ENCODE peak calls at places on chromosome 2, in six cellular contexts. One of them, this sample, is unnamed.
A peak's percentile ranks its signal among the peaks of the same experiment; 100 is the strongest.

GRCh38 chr2:59827677-59828076 is 725.8 kb downstream of the BCL11A start:
- DNase-seq in mesendoderm: no peak
- DNase-seq in left ventricle myocardium inferior: no peak
- DNase-seq in activated T-cell treated with anti-CD3 and anti-CD28 coated beads, Interleukin-2, amount 50 U/mL, for 1 hour: no peak
- DNase-seq in T1000: no peak
- DNase-seq in stimulated activated CD4-positive, alpha-beta T cell treated with anti-CD3 and anti-CD28 coated beads, Interleukin-2, amount 100 ng/mL, for 48 hours: no peak
- DNase-seq in this sample: no peak

GRCh38 chr2:33522571-33522970 is 46.1 kb downstream of the RASGRP3 start:
- DNase-seq in mesendoderm: no peak
- DNase-seq in left ventricle myocardium inferior: no peak
- DNase-seq in activated T-cell treated with anti-CD3 and anti-CD28 coated beads, Interleukin-2, amount 50 U/mL, for 1 hour: no peak
- DNase-seq in T1000: no peak
- DNase-seq in stimulated activated CD4-positive, alpha-beta T cell treated with anti-CD3 and anti-CD28 coated beads, Interleukin-2, amount 100 ng/mL, for 48 hours: no peak
- DNase-seq in this sample: no peak

GRCh38 chr2:235977445-235977844 is 190.7 kb downstream of the GBX2 start:
- DNase-seq in mesendoderm: no peak
- DNase-seq in left ventricle myocardium inferior: no peak
- DNase-seq in activated T-cell treated with anti-CD3 and anti-CD28 coated beads, Interleukin-2, amount 50 U/mL, for 1 hour: no peak
- DNase-seq in T1000: no peak
- DNase-seq in stimulated activated CD4-positive, alpha-beta T cell treated with anti-CD3 and anti-CD28 coated beads, Interleukin-2, amount 100 ng/mL, for 48 hours: no peak
- DNase-seq in this sample: no peak

GRCh38 chr2:28981016-28981441 is at the start of gene TOGARAM2:
- DNase-seq in mesendoderm: no peak
- DNase-seq in left ventricle myocardium inferior: peak; percentile 31
- DNase-seq in activated T-cell treated with anti-CD3 and anti-CD28 coated beads, Interleukin-2, amount 50 U/mL, for 1 hour: no peak
- DNase-seq in T1000: no peak
- DNase-seq in stimulated activated CD4-positive, alpha-beta T cell treated with anti-CD3 and anti-CD28 coated beads, Interleukin-2, amount 100 ng/mL, for 48 hours: no peak
- DNase-seq in this sample: no peak

GRCh38 chr2:209638346-209638745 is 133.3 kb upstream of the UNC80 start:
- DNase-seq in mesendoderm: no peak
- DNase-seq in left ventricle myocardium inferior: no peak
- DNase-seq in activated T-cell treated with anti-CD3 and anti-CD28 coated beads, Interleukin-2, amount 50 U/mL, for 1 hour: no peak
- DNase-seq in T1000: no peak
- DNase-seq in stimulated activated CD4-positive, alpha-beta T cell treated with anti-CD3 and anti-CD28 coated beads, Interleukin-2, amount 100 ng/mL, for 48 hours: no peak
- DNase-seq in this sample: no peak

GRCh38 chr2:155766342-155767115 is 566.0 kb downstream of the NR4A2 start:
- DNase-seq in mesendoderm: peak; percentile 39
- DNase-seq in left ventricle myocardium inferior: no peak
- DNase-seq in activated T-cell treated with anti-CD3 and anti-CD28 coated beads, Interleukin-2, amount 50 U/mL, for 1 hour: no peak
- DNase-seq in T1000: no peak
- DNase-seq in stimulated activated CD4-positive, alpha-beta T cell treated with anti-CD3 and anti-CD28 coated beads, Interleukin-2, amount 100 ng/mL, for 48 hours: no peak
- DNase-seq in this sample: no peak

GRCh38 chr2:235416816-235417499 is 76.9 kb upstream of the AGAP1 start:
- DNase-seq in mesendoderm: peak; percentile 37
- DNase-seq in left ventricle myocardium inferior: no peak
- DNase-seq in activated T-cell treated with anti-CD3 and anti-CD28 coated beads, Interleukin-2, amount 50 U/mL, for 1 hour: no peak
- DNase-seq in T1000: no peak
- DNase-seq in stimulated activated CD4-positive, alpha-beta T cell treated with anti-CD3 and anti-CD28 coated beads, Interleukin-2, amount 100 ng/mL, for 48 hours: no peak
- DNase-seq in this sample: no peak

GRCh38 chr2:23603156-23603555 is 218.2 kb downstream of the KLHL29 start:
- DNase-seq in mesendoderm: no peak
- DNase-seq in left ventricle myocardium inferior: no peak
- DNase-seq in activated T-cell treated with anti-CD3 and anti-CD28 coated beads, Interleukin-2, amount 50 U/mL, for 1 hour: no peak
- DNase-seq in T1000: no peak
- DNase-seq in stimulated activated CD4-positive, alpha-beta T cell treated with anti-CD3 and anti-CD28 coated beads, Interleukin-2, amount 100 ng/mL, for 48 hours: no peak
- DNase-seq in this sample: no peak

GRCh38 chr2:3277748-3278520 is 99.7 kb downstream of the EIPR1 start:
- DNase-seq in mesendoderm: no peak
- DNase-seq in left ventricle myocardium inferior: no peak
- DNase-seq in activated T-cell treated with anti-CD3 and anti-CD28 coated beads, Interleukin-2, amount 50 U/mL, for 1 hour: no peak
- DNase-seq in T1000: no peak
- DNase-seq in stimulated activated CD4-positive, alpha-beta T cell treated with anti-CD3 and anti-CD28 coated beads, Interleukin-2, amount 100 ng/mL, for 48 hours: no peak
- DNase-seq in this sample: no peak

GRCh38 chr2:64065516-64065915 is 46.3 kb upstream of the VPS54 start:
- DNase-seq in mesendoderm: no peak
- DNase-seq in left ventricle myocardium inferior: no peak
- DNase-seq in activated T-cell treated with anti-CD3 and anti-CD28 coated beads, Interleukin-2, amount 50 U/mL, for 1 hour: no peak
- DNase-seq in T1000: no peak
- DNase-seq in stimulated activated CD4-positive, alpha-beta T cell treated with anti-CD3 and anti-CD28 coated beads, Interleukin-2, amount 100 ng/mL, for 48 hours: no peak
- DNase-seq in this sample: no peak

GRCh38 chr2:26720322-26721166 is 28.0 kb downstream of the KCNK3 start:
- DNase-seq in mesendoderm: peak; percentile 24
- DNase-seq in left ventricle myocardium inferior: peak; percentile 87
- DNase-seq in activated T-cell treated with anti-CD3 and anti-CD28 coated beads, Interleukin-2, amount 50 U/mL, for 1 hour: no peak
- DNase-seq in T1000: peak; percentile 21
- DNase-seq in stimulated activated CD4-positive, alpha-beta T cell treated with anti-CD3 and anti-CD28 coated beads, Interleukin-2, amount 100 ng/mL, for 48 hours: no peak
- DNase-seq in this sample: no peak

GRCh38 chr2:158893057-158893456 is 75.4 kb upstream of the TANC1 start:
- DNase-seq in mesendoderm: no peak
- DNase-seq in left ventricle myocardium inferior: no peak
- DNase-seq in activated T-cell treated with anti-CD3 and anti-CD28 coated beads, Interleukin-2, amount 50 U/mL, for 1 hour: no peak
- DNase-seq in T1000: no peak
- DNase-seq in stimulated activated CD4-positive, alpha-beta T cell treated with anti-CD3 and anti-CD28 coated beads, Interleukin-2, amount 100 ng/mL, for 48 hours: no peak
- DNase-seq in this sample: no peak

GRCh38 chr2:28413152-28413895 is 20.7 kb downstream of the FOSL2 start:
- DNase-seq in mesendoderm: peak; percentile 57
- DNase-seq in left ventricle myocardium inferior: peak; percentile 48
- DNase-seq in activated T-cell treated with anti-CD3 and anti-CD28 coated beads, Interleukin-2, amount 50 U/mL, for 1 hour: peak; percentile 41
- DNase-seq in T1000: no peak
- DNase-seq in stimulated activated CD4-positive, alpha-beta T cell treated with anti-CD3 and anti-CD28 coated beads, Interleukin-2, amount 100 ng/mL, for 48 hours: no peak
- DNase-seq in this sample: peak; percentile 29

GRCh38 chr2:25972049-25972823 is 10.1 kb downstream of the KIF3C start:
- DNase-seq in mesendoderm: no peak
- DNase-seq in left ventricle myocardium inferior: no peak
- DNase-seq in activated T-cell treated with anti-CD3 and anti-CD28 coated beads, Interleukin-2, amount 50 U/mL, for 1 hour: no peak
- DNase-seq in T1000: no peak
- DNase-seq in stimulated activated CD4-positive, alpha-beta T cell treated with anti-CD3 and anti-CD28 coated beads, Interleukin-2, amount 100 ng/mL, for 48 hours: no peak
- DNase-seq in this sample: no peak

GRCh38 chr2:120589782-120590608 is 145.7 kb upstream of the GLI2 start:
- DNase-seq in mesendoderm: no peak
- DNase-seq in left ventricle myocardium inferior: no peak
- DNase-seq in activated T-cell treated with anti-CD3 and anti-CD28 coated beads, Interleukin-2, amount 50 U/mL, for 1 hour: no peak
- DNase-seq in T1000: peak; percentile 20
- DNase-seq in stimulated activated CD4-positive, alpha-beta T cell treated with anti-CD3 and anti-CD28 coated beads, Interleukin-2, amount 100 ng/mL, for 48 hours: no peak
- DNase-seq in this sample: no peak

GRCh38 chr2:43159797-43160196 is 66.6 kb downstream of the ZFP36L2 start:
- DNase-seq in mesendoderm: no peak
- DNase-seq in left ventricle myocardium inferior: no peak
- DNase-seq in activated T-cell treated with anti-CD3 and anti-CD28 coated beads, Interleukin-2, amount 50 U/mL, for 1 hour: no peak
- DNase-seq in T1000: no peak
- DNase-seq in stimulated activated CD4-positive, alpha-beta T cell treated with anti-CD3 and anti-CD28 coated beads, Interleukin-2, amount 100 ng/mL, for 48 hours: no peak
- DNase-seq in this sample: no peak

GRCh38 chr2:23788100-23788499 is 138.8 kb downstream of the ATAD2B start:
- DNase-seq in mesendoderm: no peak
- DNase-seq in left ventricle myocardium inferior: no peak
- DNase-seq in activated T-cell treated with anti-CD3 and anti-CD28 coated beads, Interleukin-2, amount 50 U/mL, for 1 hour: no peak
- DNase-seq in T1000: no peak
- DNase-seq in stimulated activated CD4-positive, alpha-beta T cell treated with anti-CD3 and anti-CD28 coated beads, Interleukin-2, amount 100 ng/mL, for 48 hours: no peak
- DNase-seq in this sample: no peak

GRCh38 chr2:29463181-29463900 is 348.1 kb downstream of the CLIP4 start:
- DNase-seq in mesendoderm: peak; percentile 48
- DNase-seq in left ventricle myocardium inferior: no peak
- DNase-seq in activated T-cell treated with anti-CD3 and anti-CD28 coated beads, Interleukin-2, amount 50 U/mL, for 1 hour: no peak
- DNase-seq in T1000: no peak
- DNase-seq in stimulated activated CD4-positive, alpha-beta T cell treated with anti-CD3 and anti-CD28 coated beads, Interleukin-2, amount 100 ng/mL, for 48 hours: no peak
- DNase-seq in this sample: no peak

GRCh38 chr2:19358242-19359020 is at the start of gene OSR1:
- DNase-seq in mesendoderm: peak; percentile 78
- DNase-seq in left ventricle myocardium inferior: peak; percentile 67
- DNase-seq in activated T-cell treated with anti-CD3 and anti-CD28 coated beads, Interleukin-2, amount 50 U/mL, for 1 hour: peak; percentile 47
- DNase-seq in T1000: peak; percentile 49
- DNase-seq in stimulated activated CD4-positive, alpha-beta T cell treated with anti-CD3 and anti-CD28 coated beads, Interleukin-2, amount 100 ng/mL, for 48 hours: no peak
- DNase-seq in this sample: no peak

GRCh38 chr2:27379840-27380625 is 501 bp downstream of the ZNF513 start:
- DNase-seq in mesendoderm: peak; percentile 69
- DNase-seq in left ventricle myocardium inferior: peak; percentile 70
- DNase-seq in activated T-cell treated with anti-CD3 and anti-CD28 coated beads, Interleukin-2, amount 50 U/mL, for 1 hour: peak; percentile 31
- DNase-seq in T1000: no peak
- DNase-seq in stimulated activated CD4-positive, alpha-beta T cell treated with anti-CD3 and anti-CD28 coated beads, Interleukin-2, amount 100 ng/mL, for 48 hours: peak; percentile 38
- DNase-seq in this sample: peak; percentile 73

GRCh38 chr2:108316194-108316880 is 27.6 kb downstream of the SULT1C2 start:
- DNase-seq in mesendoderm: peak; percentile 25
- DNase-seq in left ventricle myocardium inferior: no peak
- DNase-seq in activated T-cell treated with anti-CD3 and anti-CD28 coated beads, Interleukin-2, amount 50 U/mL, for 1 hour: no peak
- DNase-seq in T1000: no peak
- DNase-seq in stimulated activated CD4-positive, alpha-beta T cell treated with anti-CD3 and anti-CD28 coated beads, Interleukin-2, amount 100 ng/mL, for 48 hours: no peak
- DNase-seq in this sample: no peak

GRCh38 chr2:109290887-109291675 is 162.1 kb downstream of the SH3RF3 start:
- DNase-seq in mesendoderm: no peak
- DNase-seq in left ventricle myocardium inferior: peak; percentile 65
- DNase-seq in activated T-cell treated with anti-CD3 and anti-CD28 coated beads, Interleukin-2, amount 50 U/mL, for 1 hour: no peak
- DNase-seq in T1000: peak; percentile 12
- DNase-seq in stimulated activated CD4-positive, alpha-beta T cell treated with anti-CD3 and anti-CD28 coated beads, Interleukin-2, amount 100 ng/mL, for 48 hours: no peak
- DNase-seq in this sample: no peak

GRCh38 chr2:88765154-88765948 is 73.9 kb downstream of the RPIA start:
- DNase-seq in mesendoderm: peak; percentile 76
- DNase-seq in left ventricle myocardium inferior: no peak
- DNase-seq in activated T-cell treated with anti-CD3 and anti-CD28 coated beads, Interleukin-2, amount 50 U/mL, for 1 hour: peak; percentile 51
- DNase-seq in T1000: no peak
- DNase-seq in stimulated activated CD4-positive, alpha-beta T cell treated with anti-CD3 and anti-CD28 coated beads, Interleukin-2, amount 100 ng/mL, for 48 hours: peak; percentile 21
- DNase-seq in this sample: peak; percentile 50

GRCh38 chr2:42167458-42167857 is 1.7 kb upstream of the EML4 start:
- DNase-seq in mesendoderm: no peak
- DNase-seq in left ventricle myocardium inferior: no peak
- DNase-seq in activated T-cell treated with anti-CD3 and anti-CD28 coated beads, Interleukin-2, amount 50 U/mL, for 1 hour: no peak
- DNase-seq in T1000: no peak
- DNase-seq in stimulated activated CD4-positive, alpha-beta T cell treated with anti-CD3 and anti-CD28 coated beads, Interleukin-2, amount 100 ng/mL, for 48 hours: no peak
- DNase-seq in this sample: no peak

GRCh38 chr2:152950125-152950524 is 231.7 kb downstream of the ARL6IP6 start:
- DNase-seq in mesendoderm: peak; percentile 36
- DNase-seq in left ventricle myocardium inferior: no peak
- DNase-seq in activated T-cell treated with anti-CD3 and anti-CD28 coated beads, Interleukin-2, amount 50 U/mL, for 1 hour: no peak
- DNase-seq in T1000: no peak
- DNase-seq in stimulated activated CD4-positive, alpha-beta T cell treated with anti-CD3 and anti-CD28 coated beads, Interleukin-2, amount 100 ng/mL, for 48 hours: no peak
- DNase-seq in this sample: no peak

GRCh38 chr2:66899648-66900047 is 464.7 kb downstream of the MEIS1 start:
- DNase-seq in mesendoderm: no peak
- DNase-seq in left ventricle myocardium inferior: no peak
- DNase-seq in activated T-cell treated with anti-CD3 and anti-CD28 coated beads, Interleukin-2, amount 50 U/mL, for 1 hour: no peak
- DNase-seq in T1000: no peak
- DNase-seq in stimulated activated CD4-positive, alpha-beta T cell treated with anti-CD3 and anti-CD28 coated beads, Interleukin-2, amount 100 ng/mL, for 48 hours: no peak
- DNase-seq in this sample: no peak

This sample was measured in activated CD4-positive, CD25-positive, alpha-beta regulatory T cell treated with anti-CD3 and anti-CD28 coated beads, Interleukin-2, amount 50 U/mL, for 72 hours.